ENCODE peak calls at places on chromosomes 5 and 9, in ten cellular contexts. One of them, this sample, is unnamed.

GRCh38 chr5:111135946-111136345 is 43.8 kb downstream of the WDR36 start:
- DNase-seq in posterior vena cava: no peak
- DNase-seq in activated T-cell treated with anti-CD3 and anti-CD28 coated beads, Interleukin-2, amount 50 U/mL, for 72 hours: no peak
- DNase-seq in AG08395: peak; percentile 54
- DNase-seq in adipocyte: peak; percentile 58
- DNase-seq in SW480: no peak
- DNase-seq in NAMALWA: no peak
- DNase-seq in HT1080: peak; percentile 85
- DNase-seq in A673: peak; percentile 22
- DNase-seq in naive thymus-derived CD8-positive, alpha-beta T cell: no peak
- DNase-seq in this sample: no peak

GRCh38 chr9:131282688-131283422 is 6.5 kb upstream of the FAM78A start:
- DNase-seq in HT1080: no peak
- DNase-seq in activated T-cell treated with anti-CD3 and anti-CD28 coated beads, Interleukin-2, amount 50 U/mL, for 72 hours: no peak
- DNase-seq in NAMALWA: no peak
- DNase-seq in adipocyte: peak; percentile 63
- DNase-seq in posterior vena cava: no peak
- DNase-seq in AG08395: peak; percentile 29
- DNase-seq in SW480: no peak
- DNase-seq in naive thymus-derived CD8-positive, alpha-beta T cell: no peak
- DNase-seq in A673: no peak
- DNase-seq in this sample: no peak

GRCh38 chr9:93059097-93059959 is 827 bp downstream of the SUSD3 start:
- DNase-seq in activated T-cell treated with anti-CD3 and anti-CD28 coated beads, Interleukin-2, amount 50 U/mL, for 72 hours: no peak
- DNase-seq in naive thymus-derived CD8-positive, alpha-beta T cell: no peak
- DNase-seq in adipocyte: no peak
- DNase-seq in AG08395: no peak
- DNase-seq in HT1080: no peak
- DNase-seq in SW480: no peak
- DNase-seq in posterior vena cava: no peak
- DNase-seq in A673: no peak
- DNase-seq in NAMALWA: peak; percentile 58
- DNase-seq in this sample: peak; percentile 26

GRCh38 chr9:89844535-89844934 is 239.7 kb downstream of the GADD45G start:
- DNase-seq in HT1080: no peak
- DNase-seq in activated T-cell treated with anti-CD3 and anti-CD28 coated beads, Interleukin-2, amount 50 U/mL, for 72 hours: no peak
- DNase-seq in adipocyte: no peak
- DNase-seq in SW480: no peak
- DNase-seq in NAMALWA: no peak
- DNase-seq in AG08395: no peak
- DNase-seq in naive thymus-derived CD8-positive, alpha-beta T cell: no peak
- DNase-seq in A673: no peak
- DNase-seq in posterior vena cava: no peak
- DNase-seq in this sample: no peak

GRCh38 chr5:134025786-134026185 is 21.0 kb upstream of the VDAC1 start:
- DNase-seq in adipocyte: no peak
- DNase-seq in naive thymus-derived CD8-positive, alpha-beta T cell: no peak
- DNase-seq in SW480: no peak
- DNase-seq in A673: no peak
- DNase-seq in AG08395: no peak
- DNase-seq in HT1080: no peak
- DNase-seq in activated T-cell treated with anti-CD3 and anti-CD28 coated beads, Interleukin-2, amount 50 U/mL, for 72 hours: no peak
- DNase-seq in NAMALWA: no peak
- DNase-seq in posterior vena cava: no peak
- DNase-seq in this sample: no peak

GRCh38 chr5:79420248-79420647 is 93.7 kb downstream of the HOMER1 start:
- DNase-seq in NAMALWA: no peak
- DNase-seq in A673: no peak
- DNase-seq in HT1080: no peak
- DNase-seq in posterior vena cava: no peak
- DNase-seq in AG08395: no peak
- DNase-seq in SW480: peak; percentile 89
- DNase-seq in activated T-cell treated with anti-CD3 and anti-CD28 coated beads, Interleukin-2, amount 50 U/mL, for 72 hours: no peak
- DNase-seq in naive thymus-derived CD8-positive, alpha-beta T cell: no peak
- DNase-seq in adipocyte: no peak
- DNase-seq in this sample: no peak

GRCh38 chr5:1033606-1034420 is 25.2 kb downstream of the NKD2 start:
- DNase-seq in AG08395: no peak
- DNase-seq in activated T-cell treated with anti-CD3 and anti-CD28 coated beads, Interleukin-2, amount 50 U/mL, for 72 hours: no peak
- DNase-seq in adipocyte: no peak
- DNase-seq in naive thymus-derived CD8-positive, alpha-beta T cell: no peak
- DNase-seq in NAMALWA: no peak
- DNase-seq in HT1080: no peak
- DNase-seq in A673: no peak
- DNase-seq in SW480: no peak
- DNase-seq in posterior vena cava: no peak
- DNase-seq in this sample: no peak

GRCh38 chr9:113568481-113569321 is 105.2 kb downstream of the RGS3 start:
- DNase-seq in NAMALWA: no peak
- DNase-seq in AG08395: peak; percentile 37
- DNase-seq in A673: no peak
- DNase-seq in SW480: no peak
- DNase-seq in HT1080: no peak
- DNase-seq in posterior vena cava: peak; percentile 54
- DNase-seq in activated T-cell treated with anti-CD3 and anti-CD28 coated beads, Interleukin-2, amount 50 U/mL, for 72 hours: no peak
- DNase-seq in naive thymus-derived CD8-positive, alpha-beta T cell: no peak
- DNase-seq in adipocyte: peak; percentile 27
- DNase-seq in this sample: no peak

GRCh38 chr9:113536166-113536482 is 72.6 kb downstream of the RGS3 start:
- DNase-seq in SW480: no peak
- DNase-seq in posterior vena cava: no peak
- DNase-seq in naive thymus-derived CD8-positive, alpha-beta T cell: no peak
- DNase-seq in A673: no peak
- DNase-seq in NAMALWA: no peak
- DNase-seq in HT1080: no peak
- DNase-seq in activated T-cell treated with anti-CD3 and anti-CD28 coated beads, Interleukin-2, amount 50 U/mL, for 72 hours: no peak
- DNase-seq in AG08395: no peak
- DNase-seq in adipocyte: no peak
- DNase-seq in this sample: no peak

GRCh38 chr9:101326035-101326434 is 58.8 kb downstream of the BAAT start:
- DNase-seq in naive thymus-derived CD8-positive, alpha-beta T cell: no peak
- DNase-seq in SW480: no peak
- DNase-seq in activated T-cell treated with anti-CD3 and anti-CD28 coated beads, Interleukin-2, amount 50 U/mL, for 72 hours: no peak
- DNase-seq in adipocyte: no peak
- DNase-seq in NAMALWA: no peak
- DNase-seq in posterior vena cava: no peak
- DNase-seq in HT1080: no peak
- DNase-seq in A673: no peak
- DNase-seq in AG08395: no peak
- DNase-seq in this sample: no peak

GRCh38 chr5:145936401-145937131 is at the start of gene SH3RF2:
- DNase-seq in SW480: peak; percentile 89
- DNase-seq in activated T-cell treated with anti-CD3 and anti-CD28 coated beads, Interleukin-2, amount 50 U/mL, for 72 hours: peak; percentile 55
- DNase-seq in AG08395: peak; percentile 66
- DNase-seq in posterior vena cava: peak; percentile 83
- DNase-seq in adipocyte: peak; percentile 84
- DNase-seq in HT1080: peak; percentile 98
- DNase-seq in NAMALWA: no peak
- DNase-seq in A673: peak; percentile 96
- DNase-seq in naive thymus-derived CD8-positive, alpha-beta T cell: no peak
- DNase-seq in this sample: peak; percentile 5

GRCh38 chr5:140566665-140567064 is 2.0 kb downstream of the SLC35A4 start:
- DNase-seq in adipocyte: no peak
- DNase-seq in AG08395: no peak
- DNase-seq in posterior vena cava: peak; percentile 35
- DNase-seq in HT1080: no peak
- DNase-seq in naive thymus-derived CD8-positive, alpha-beta T cell: no peak
- DNase-seq in SW480: no peak
- DNase-seq in A673: no peak
- DNase-seq in activated T-cell treated with anti-CD3 and anti-CD28 coated beads, Interleukin-2, amount 50 U/mL, for 72 hours: no peak
- DNase-seq in NAMALWA: no peak
- DNase-seq in this sample: no peak

GRCh38 chr5:125401724-125402622 is 655.5 kb upstream of the ZNF608 start:
- DNase-seq in adipocyte: no peak
- DNase-seq in posterior vena cava: no peak
- DNase-seq in activated T-cell treated with anti-CD3 and anti-CD28 coated beads, Interleukin-2, amount 50 U/mL, for 72 hours: no peak
- DNase-seq in SW480: peak; percentile 85
- DNase-seq in HT1080: no peak
- DNase-seq in NAMALWA: no peak
- DNase-seq in A673: no peak
- DNase-seq in AG08395: no peak
- DNase-seq in naive thymus-derived CD8-positive, alpha-beta T cell: no peak
- DNase-seq in this sample: no peak

GRCh38 chr9:69344459-69344858 is 19.4 kb downstream of the ENTREP1 start:
- DNase-seq in SW480: no peak
- DNase-seq in AG08395: no peak
- DNase-seq in A673: no peak
- DNase-seq in posterior vena cava: no peak
- DNase-seq in adipocyte: no peak
- DNase-seq in HT1080: no peak
- DNase-seq in activated T-cell treated with anti-CD3 and anti-CD28 coated beads, Interleukin-2, amount 50 U/mL, for 72 hours: no peak
- DNase-seq in NAMALWA: no peak
- DNase-seq in naive thymus-derived CD8-positive, alpha-beta T cell: no peak
- DNase-seq in this sample: no peak

GRCh38 chr5:14185336-14186131 is 42.4 kb downstream of the TRIO start:
- DNase-seq in SW480: no peak
- DNase-seq in A673: no peak
- DNase-seq in posterior vena cava: no peak
- DNase-seq in naive thymus-derived CD8-positive, alpha-beta T cell: no peak
- DNase-seq in HT1080: peak; percentile 94
- DNase-seq in NAMALWA: no peak
- DNase-seq in AG08395: peak; percentile 56
- DNase-seq in activated T-cell treated with anti-CD3 and anti-CD28 coated beads, Interleukin-2, amount 50 U/mL, for 72 hours: no peak
- DNase-seq in adipocyte: peak; percentile 69
- DNase-seq in this sample: peak; percentile 44

GRCh38 chr5:6525910-6526309 is 77.3 kb downstream of the UBE2QL1 start:
- DNase-seq in HT1080: peak; percentile 59
- DNase-seq in A673: peak; percentile 52
- DNase-seq in NAMALWA: peak; percentile 17
- DNase-seq in naive thymus-derived CD8-positive, alpha-beta T cell: no peak
- DNase-seq in AG08395: peak; percentile 37
- DNase-seq in SW480: peak; percentile 73
- DNase-seq in posterior vena cava: no peak
- DNase-seq in adipocyte: no peak
- DNase-seq in activated T-cell treated with anti-CD3 and anti-CD28 coated beads, Interleukin-2, amount 50 U/mL, for 72 hours: no peak
- DNase-seq in this sample: peak; percentile 15

GRCh38 chr9:108869092-108869725 is 7.1 kb downstream of the ACTL7A start:
- DNase-seq in posterior vena cava: no peak
- DNase-seq in adipocyte: peak; percentile 62
- DNase-seq in HT1080: peak; percentile 23
- DNase-seq in AG08395: peak; percentile 57
- DNase-seq in naive thymus-derived CD8-positive, alpha-beta T cell: no peak
- DNase-seq in activated T-cell treated with anti-CD3 and anti-CD28 coated beads, Interleukin-2, amount 50 U/mL, for 72 hours: no peak
- DNase-seq in SW480: peak; percentile 13
- DNase-seq in NAMALWA: no peak
- DNase-seq in A673: no peak
- DNase-seq in this sample: no peak

GRCh38 chr9:115006660-115007059 is 76.3 kb upstream of the TNFSF8 start:
- DNase-seq in HT1080: peak; percentile 97
- DNase-seq in NAMALWA: no peak
- DNase-seq in naive thymus-derived CD8-positive, alpha-beta T cell: no peak
- DNase-seq in AG08395: peak; percentile 94
- DNase-seq in adipocyte: peak; percentile 48
- DNase-seq in posterior vena cava: no peak
- DNase-seq in activated T-cell treated with anti-CD3 and anti-CD28 coated beads, Interleukin-2, amount 50 U/mL, for 72 hours: peak; percentile 70
- DNase-seq in A673: no peak
- DNase-seq in SW480: no peak
- DNase-seq in this sample: no peak

GRCh38 chr9:127977877-127978647 is 2.7 kb downstream of the EEIG1 start:
- DNase-seq in adipocyte: peak; percentile 84
- DNase-seq in activated T-cell treated with anti-CD3 and anti-CD28 coated beads, Interleukin-2, amount 50 U/mL, for 72 hours: no peak
- DNase-seq in A673: no peak
- DNase-seq in posterior vena cava: peak; percentile 95
- DNase-seq in SW480: peak; percentile 52
- DNase-seq in HT1080: no peak
- DNase-seq in AG08395: peak; percentile 69
- DNase-seq in NAMALWA: peak; percentile 38
- DNase-seq in naive thymus-derived CD8-positive, alpha-beta T cell: no peak
- DNase-seq in this sample: no peak

GRCh38 chr5:56360816-56361215 is 127.7 kb upstream of the ANKRD55 start:
- DNase-seq in SW480: no peak
- DNase-seq in HT1080: peak; percentile 9
- DNase-seq in NAMALWA: no peak
- DNase-seq in posterior vena cava: no peak
- DNase-seq in AG08395: no peak
- DNase-seq in adipocyte: no peak
- DNase-seq in activated T-cell treated with anti-CD3 and anti-CD28 coated beads, Interleukin-2, amount 50 U/mL, for 72 hours: no peak
- DNase-seq in A673: no peak
- DNase-seq in naive thymus-derived CD8-positive, alpha-beta T cell: no peak
- DNase-seq in this sample: no peak

GRCh38 chr5:39661026-39661779 is 236.4 kb upstream of the DAB2 start:
- DNase-seq in NAMALWA: no peak
- DNase-seq in adipocyte: peak; percentile 29
- DNase-seq in AG08395: no peak
- DNase-seq in HT1080: peak; percentile 50
- DNase-seq in SW480: peak; percentile 26
- DNase-seq in posterior vena cava: no peak
- DNase-seq in activated T-cell treated with anti-CD3 and anti-CD28 coated beads, Interleukin-2, amount 50 U/mL, for 72 hours: no peak
- DNase-seq in A673: no peak
- DNase-seq in naive thymus-derived CD8-positive, alpha-beta T cell: no peak
- DNase-seq in this sample: no peak

GRCh38 chr5:43401827-43402226 is 10.4 kb downstream of the CCL28 start:
- DNase-seq in naive thymus-derived CD8-positive, alpha-beta T cell: no peak
- DNase-seq in A673: peak; percentile 7
- DNase-seq in HT1080: peak; percentile 10
- DNase-seq in posterior vena cava: no peak
- DNase-seq in activated T-cell treated with anti-CD3 and anti-CD28 coated beads, Interleukin-2, amount 50 U/mL, for 72 hours: no peak
- DNase-seq in NAMALWA: peak; percentile 15
- DNase-seq in SW480: no peak
- DNase-seq in AG08395: peak; percentile 40
- DNase-seq in adipocyte: no peak
- DNase-seq in this sample: peak; percentile 45

GRCh38 chr9:72623156-72623555 is 101.7 kb downstream of the TMC1 start:
- DNase-seq in NAMALWA: no peak
- DNase-seq in adipocyte: peak; percentile 18
- DNase-seq in posterior vena cava: no peak
- DNase-seq in A673: no peak
- DNase-seq in activated T-cell treated with anti-CD3 and anti-CD28 coated beads, Interleukin-2, amount 50 U/mL, for 72 hours: no peak
- DNase-seq in AG08395: peak; percentile 14
- DNase-seq in SW480: no peak
- DNase-seq in naive thymus-derived CD8-positive, alpha-beta T cell: no peak
- DNase-seq in HT1080: no peak
- DNase-seq in this sample: no peak

GRCh38 chr5:155983954-155984353 is 343.0 kb upstream of the SGCD start:
- DNase-seq in A673: no peak
- DNase-seq in activated T-cell treated with anti-CD3 and anti-CD28 coated beads, Interleukin-2, amount 50 U/mL, for 72 hours: no peak
- DNase-seq in adipocyte: peak; percentile 74
- DNase-seq in SW480: no peak
- DNase-seq in HT1080: no peak
- DNase-seq in AG08395: peak; percentile 35
- DNase-seq in NAMALWA: no peak
- DNase-seq in naive thymus-derived CD8-positive, alpha-beta T cell: no peak
- DNase-seq in posterior vena cava: no peak
- DNase-seq in this sample: no peak

GRCh38 chr5:30041831-30042385 is 1151.6 kb upstream of the CDH6 start:
- DNase-seq in HT1080: no peak
- DNase-seq in SW480: peak; percentile 33
- DNase-seq in naive thymus-derived CD8-positive, alpha-beta T cell: no peak
- DNase-seq in adipocyte: no peak
- DNase-seq in AG08395: no peak
- DNase-seq in NAMALWA: no peak
- DNase-seq in posterior vena cava: no peak
- DNase-seq in activated T-cell treated with anti-CD3 and anti-CD28 coated beads, Interleukin-2, amount 50 U/mL, for 72 hours: no peak
- DNase-seq in A673: no peak
- DNase-seq in this sample: no peak

GRCh38 chr9:29691758-29692407 is 2118.6 kb upstream of the C9orf72 start:
- DNase-seq in naive thymus-derived CD8-positive, alpha-beta T cell: no peak
- DNase-seq in AG08395: no peak
- DNase-seq in adipocyte: no peak
- DNase-seq in activated T-cell treated with anti-CD3 and anti-CD28 coated beads, Interleukin-2, amount 50 U/mL, for 72 hours: no peak
- DNase-seq in posterior vena cava: no peak
- DNase-seq in HT1080: peak; percentile 38
- DNase-seq in A673: peak; percentile 89
- DNase-seq in NAMALWA: peak; percentile 61
- DNase-seq in SW480: peak; percentile 4
- DNase-seq in this sample: peak; percentile 43

GRCh38 chr9:105295986-105296385 is 51.5 kb downstream of the SLC44A1 start:
- DNase-seq in activated T-cell treated with anti-CD3 and anti-CD28 coated beads, Interleukin-2, amount 50 U/mL, for 72 hours: no peak
- DNase-seq in adipocyte: peak; percentile 30
- DNase-seq in posterior vena cava: no peak
- DNase-seq in A673: no peak
- DNase-seq in AG08395: no peak
- DNase-seq in SW480: no peak
- DNase-seq in HT1080: no peak
- DNase-seq in NAMALWA: no peak
- DNase-seq in naive thymus-derived CD8-positive, alpha-beta T cell: no peak
- DNase-seq in this sample: no peak

GRCh38 chr5:123134653-123135181 is 45.7 kb downstream of the PRDM6 start:
- DNase-seq in adipocyte: no peak
- DNase-seq in A673: no peak
- DNase-seq in NAMALWA: no peak
- DNase-seq in naive thymus-derived CD8-positive, alpha-beta T cell: no peak
- DNase-seq in SW480: no peak
- DNase-seq in HT1080: no peak
- DNase-seq in AG08395: no peak
- DNase-seq in posterior vena cava: no peak
- DNase-seq in activated T-cell treated with anti-CD3 and anti-CD28 coated beads, Interleukin-2, amount 50 U/mL, for 72 hours: no peak
- DNase-seq in this sample: no peak